ENCODE peak calls at places on chromosome 20, in six cellular contexts. One of them, this sample, is unnamed.

GRCh38 chr20:31523361-31524283 is 9.4 kb downstream of the HM13 start:
- DNase-seq in GDM1: peak; percentile 95
- DNase-seq in adrenal gland: no peak
- DNase-seq in Calu3: no peak
- DNase-seq in substantia nigra: no peak
- DNase-seq in activated CD4-positive, alpha-beta T cell treated with anti-CD3 and anti-CD28 coated beads, Interleukin-2, amount 50 U/mL, for 1 hour: no peak
- DNase-seq in this sample: no peak

GRCh38 chr20:46284028-46284427 is 24.3 kb downstream of the CDH22 start:
- DNase-seq in substantia nigra: no peak
- DNase-seq in activated CD4-positive, alpha-beta T cell treated with anti-CD3 and anti-CD28 coated beads, Interleukin-2, amount 50 U/mL, for 1 hour: no peak
- DNase-seq in adrenal gland: no peak
- DNase-seq in Calu3: no peak
- DNase-seq in GDM1: no peak
- DNase-seq in this sample: no peak

GRCh38 chr20:13029687-13030510 is 21.1 kb downstream of the SPTLC3 start:
- DNase-seq in substantia nigra: no peak
- DNase-seq in activated CD4-positive, alpha-beta T cell treated with anti-CD3 and anti-CD28 coated beads, Interleukin-2, amount 50 U/mL, for 1 hour: no peak
- DNase-seq in GDM1: no peak
- DNase-seq in Calu3: peak; percentile 69
- DNase-seq in adrenal gland: peak; percentile 51
- DNase-seq in this sample: no peak

GRCh38 chr20:34629342-34629741 is 47.5 kb downstream of the PIGU start:
- DNase-seq in activated CD4-positive, alpha-beta T cell treated with anti-CD3 and anti-CD28 coated beads, Interleukin-2, amount 50 U/mL, for 1 hour: no peak
- DNase-seq in adrenal gland: no peak
- DNase-seq in GDM1: no peak
- DNase-seq in Calu3: no peak
- DNase-seq in substantia nigra: no peak
- DNase-seq in this sample: no peak

GRCh38 chr20:8372819-8373218 is 240.8 kb downstream of the PLCB1 start:
- DNase-seq in substantia nigra: no peak
- DNase-seq in activated CD4-positive, alpha-beta T cell treated with anti-CD3 and anti-CD28 coated beads, Interleukin-2, amount 50 U/mL, for 1 hour: no peak
- DNase-seq in Calu3: no peak
- DNase-seq in adrenal gland: no peak
- DNase-seq in GDM1: no peak
- DNase-seq in this sample: no peak

GRCh38 chr20:24442909-24443308 is 26.5 kb upstream of the SYNDIG1 start:
- DNase-seq in GDM1: no peak
- DNase-seq in Calu3: no peak
- DNase-seq in adrenal gland: no peak
- DNase-seq in activated CD4-positive, alpha-beta T cell treated with anti-CD3 and anti-CD28 coated beads, Interleukin-2, amount 50 U/mL, for 1 hour: no peak
- DNase-seq in substantia nigra: no peak
- DNase-seq in this sample: no peak

GRCh38 chr20:61643631-61644386 is 391.7 kb downstream of the CDH4 start:
- DNase-seq in substantia nigra: no peak
- DNase-seq in GDM1: no peak
- DNase-seq in Calu3: no peak
- DNase-seq in adrenal gland: no peak
- DNase-seq in activated CD4-positive, alpha-beta T cell treated with anti-CD3 and anti-CD28 coated beads, Interleukin-2, amount 50 U/mL, for 1 hour: no peak
- DNase-seq in this sample: no peak

GRCh38 chr20:43191946-43192847 is 2.5 kb upstream of the PTPRT start:
- DNase-seq in Calu3: peak; percentile 77
- DNase-seq in activated CD4-positive, alpha-beta T cell treated with anti-CD3 and anti-CD28 coated beads, Interleukin-2, amount 50 U/mL, for 1 hour: no peak
- DNase-seq in substantia nigra: no peak
- DNase-seq in GDM1: peak; percentile 6
- DNase-seq in adrenal gland: peak; percentile 19
- DNase-seq in this sample: no peak

GRCh38 chr20:20457392-20458126 is 89.7 kb downstream of the INSM1 start:
- DNase-seq in substantia nigra: no peak
- DNase-seq in Calu3: no peak
- DNase-seq in adrenal gland: no peak
- DNase-seq in activated CD4-positive, alpha-beta T cell treated with anti-CD3 and anti-CD28 coated beads, Interleukin-2, amount 50 U/mL, for 1 hour: no peak
- DNase-seq in GDM1: no peak
- DNase-seq in this sample: no peak

GRCh38 chr20:43870484-43870883 is 44.2 kb upstream of the TOX2 start:
- DNase-seq in GDM1: no peak
- DNase-seq in Calu3: no peak
- DNase-seq in activated CD4-positive, alpha-beta T cell treated with anti-CD3 and anti-CD28 coated beads, Interleukin-2, amount 50 U/mL, for 1 hour: no peak
- DNase-seq in substantia nigra: no peak
- DNase-seq in adrenal gland: no peak
- DNase-seq in this sample: no peak

GRCh38 chr20:5859611-5860010 is 90.7 kb downstream of the TRMT6 start:
- DNase-seq in adrenal gland: no peak
- DNase-seq in GDM1: no peak
- DNase-seq in substantia nigra: no peak
- DNase-seq in Calu3: no peak
- DNase-seq in activated CD4-positive, alpha-beta T cell treated with anti-CD3 and anti-CD28 coated beads, Interleukin-2, amount 50 U/mL, for 1 hour: no peak
- DNase-seq in this sample: no peak

GRCh38 chr20:60046011-60046413 is 87.8 kb downstream of the CDH26 start:
- DNase-seq in adrenal gland: no peak
- DNase-seq in substantia nigra: no peak
- DNase-seq in Calu3: no peak
- DNase-seq in GDM1: peak; percentile 69
- DNase-seq in activated CD4-positive, alpha-beta T cell treated with anti-CD3 and anti-CD28 coated beads, Interleukin-2, amount 50 U/mL, for 1 hour: no peak
- DNase-seq in this sample: no peak

GRCh38 chr20:54086444-54087134 is 16.2 kb upstream of the BCAS1 start:
- DNase-seq in substantia nigra: no peak
- DNase-seq in GDM1: no peak
- DNase-seq in activated CD4-positive, alpha-beta T cell treated with anti-CD3 and anti-CD28 coated beads, Interleukin-2, amount 50 U/mL, for 1 hour: no peak
- DNase-seq in adrenal gland: no peak
- DNase-seq in Calu3: no peak
- DNase-seq in this sample: no peak

GRCh38 chr20:9609892-9610502 is 95.6 kb downstream of the LAMP5 start:
- DNase-seq in activated CD4-positive, alpha-beta T cell treated with anti-CD3 and anti-CD28 coated beads, Interleukin-2, amount 50 U/mL, for 1 hour: peak; percentile 2
- DNase-seq in Calu3: no peak
- DNase-seq in GDM1: peak; percentile 2
- DNase-seq in substantia nigra: peak; percentile 18
- DNase-seq in adrenal gland: peak; percentile 87
- DNase-seq in this sample: peak; percentile 77

GRCh38 chr20:16475225-16475624 is 98.0 kb downstream of the KIF16B start:
- DNase-seq in GDM1: no peak
- DNase-seq in adrenal gland: no peak
- DNase-seq in Calu3: no peak
- DNase-seq in activated CD4-positive, alpha-beta T cell treated with anti-CD3 and anti-CD28 coated beads, Interleukin-2, amount 50 U/mL, for 1 hour: no peak
- DNase-seq in substantia nigra: no peak
- DNase-seq in this sample: no peak

GRCh38 chr20:5945963-5946362 is 4.4 kb downstream of the TRMT6 start:
- DNase-seq in substantia nigra: no peak
- DNase-seq in Calu3: no peak
- DNase-seq in activated CD4-positive, alpha-beta T cell treated with anti-CD3 and anti-CD28 coated beads, Interleukin-2, amount 50 U/mL, for 1 hour: no peak
- DNase-seq in GDM1: no peak
- DNase-seq in adrenal gland: no peak
- DNase-seq in this sample: no peak

GRCh38 chr20:38728911-38729642 is 4.8 kb downstream of the SLC32A1 start:
- DNase-seq in adrenal gland: no peak
- DNase-seq in activated CD4-positive, alpha-beta T cell treated with anti-CD3 and anti-CD28 coated beads, Interleukin-2, amount 50 U/mL, for 1 hour: no peak
- DNase-seq in GDM1: no peak
- DNase-seq in Calu3: no peak
- DNase-seq in substantia nigra: no peak
- DNase-seq in this sample: no peak

GRCh38 chr20:31835977-31836852 is 9.2 kb downstream of the FOXS1 start:
- DNase-seq in Calu3: peak; percentile 97
- DNase-seq in substantia nigra: peak; percentile 83
- DNase-seq in activated CD4-positive, alpha-beta T cell treated with anti-CD3 and anti-CD28 coated beads, Interleukin-2, amount 50 U/mL, for 1 hour: no peak
- DNase-seq in GDM1: peak; percentile 83
- DNase-seq in adrenal gland: peak; percentile 89
- DNase-seq in this sample: no peak

GRCh38 chr20:41444821-41445220 is 78.2 kb upstream of the EMILIN3 start:
- DNase-seq in adrenal gland: no peak
- DNase-seq in activated CD4-positive, alpha-beta T cell treated with anti-CD3 and anti-CD28 coated beads, Interleukin-2, amount 50 U/mL, for 1 hour: no peak
- DNase-seq in Calu3: no peak
- DNase-seq in substantia nigra: no peak
- DNase-seq in GDM1: no peak
- DNase-seq in this sample: no peak

GRCh38 chr20:3751664-3752385 is 15.7 kb downstream of the ADISSP start:
- DNase-seq in Calu3: peak; percentile 53
- DNase-seq in adrenal gland: peak; percentile 72
- DNase-seq in activated CD4-positive, alpha-beta T cell treated with anti-CD3 and anti-CD28 coated beads, Interleukin-2, amount 50 U/mL, for 1 hour: peak; percentile 67
- DNase-seq in substantia nigra: no peak
- DNase-seq in GDM1: no peak
- DNase-seq in this sample: no peak

GRCh38 chr20:33719277-33719988 is 677 bp downstream of the PXMP4 start:
- DNase-seq in substantia nigra: no peak
- DNase-seq in Calu3: no peak
- DNase-seq in activated CD4-positive, alpha-beta T cell treated with anti-CD3 and anti-CD28 coated beads, Interleukin-2, amount 50 U/mL, for 1 hour: no peak
- DNase-seq in GDM1: no peak
- DNase-seq in adrenal gland: no peak
- DNase-seq in this sample: no peak

GRCh38 chr20:36941403-36941835 is 10.1 kb downstream of the SAMHD1 start:
- DNase-seq in substantia nigra: no peak
- DNase-seq in activated CD4-positive, alpha-beta T cell treated with anti-CD3 and anti-CD28 coated beads, Interleukin-2, amount 50 U/mL, for 1 hour: no peak
- DNase-seq in GDM1: no peak
- DNase-seq in Calu3: no peak
- DNase-seq in adrenal gland: peak; percentile 32
- DNase-seq in this sample: no peak

GRCh38 chr20:64196831-64197418 is 32.7 kb downstream of the MYT1 start:
- DNase-seq in activated CD4-positive, alpha-beta T cell treated with anti-CD3 and anti-CD28 coated beads, Interleukin-2, amount 50 U/mL, for 1 hour: no peak
- DNase-seq in substantia nigra: no peak
- DNase-seq in GDM1: no peak
- DNase-seq in adrenal gland: no peak
- DNase-seq in Calu3: no peak
- DNase-seq in this sample: no peak

GRCh38 chr20:58886546-58886945 is 34.0 kb downstream of the GNAS start:
- DNase-seq in substantia nigra: no peak
- DNase-seq in adrenal gland: no peak
- DNase-seq in activated CD4-positive, alpha-beta T cell treated with anti-CD3 and anti-CD28 coated beads, Interleukin-2, amount 50 U/mL, for 1 hour: no peak
- DNase-seq in GDM1: no peak
- DNase-seq in Calu3: no peak
- DNase-seq in this sample: no peak

GRCh38 chr20:432208-432607 is 24.1 kb downstream of the RBCK1 start:
- DNase-seq in GDM1: no peak
- DNase-seq in activated CD4-positive, alpha-beta T cell treated with anti-CD3 and anti-CD28 coated beads, Interleukin-2, amount 50 U/mL, for 1 hour: no peak
- DNase-seq in Calu3: no peak
- DNase-seq in adrenal gland: no peak
- DNase-seq in substantia nigra: no peak
- DNase-seq in this sample: no peak

GRCh38 chr20:52536841-52537400 is 345.3 kb upstream of the ZFP64 start:
- DNase-seq in substantia nigra: no peak
- DNase-seq in GDM1: no peak
- DNase-seq in adrenal gland: no peak
- DNase-seq in Calu3: no peak
- DNase-seq in activated CD4-positive, alpha-beta T cell treated with anti-CD3 and anti-CD28 coated beads, Interleukin-2, amount 50 U/mL, for 1 hour: no peak
- DNase-seq in this sample: no peak